ENCODE peak calls at places on chromosomes 4 and X, in five cellular contexts. Q is heart left ventricle, A is GM20000, C is fibroblast of the aortic adventitia, S is PC-9. Y is an unnamed sample.

GRCh38 chr4:152780267-152780811 is 585 bp downstream of the ARFIP1 start:
- DNase-seq in Q (peak), A (no peak), C (peak), S (no peak), Y (no peak)

GRCh38 chrX:37926700-37927099 is 79.3 kb upstream of the DYNLT3 start:
- DNase-seq in Q (no peak), A (peak), C (peak), S (no peak), Y (no peak)

GRCh38 chrX:41781500-41781899 is 57.5 kb downstream of the GPR82 start:
- DNase-seq in Q (no peak), A (peak), C (peak), S (peak), Y (peak)

GRCh38 chr4:102008711-102009110 is 218.2 kb downstream of the BANK1 start:
- DNase-seq in Q (no peak), A (no peak), C (peak), S (no peak), Y (no peak)

GRCh38 chrX:68717196-68717595 is 69.7 kb downstream of the STARD8 start:
- DNase-seq in Q (no peak), A (no peak), C (no peak), S (no peak), Y (no peak)

GRCh38 chrX:120087289-120088017 is 10.0 kb upstream of the RHOXF2B start:
- DNase-seq in Q (no peak), A (no peak), C (no peak), S (no peak), Y (peak)

GRCh38 chr4:155407480-155407879 is 30.7 kb upstream of the MAP9 start:
- DNase-seq in Q (no peak), A (no peak), C (no peak), S (no peak), Y (no peak)

GRCh38 chr4:124691801-124692200 is 20.7 kb downstream of the ANKRD50 start:
- DNase-seq in Q (no peak), A (no peak), C (no peak), S (no peak), Y (no peak)

GRCh38 chrX:94662665-94663064 is 988.7 kb downstream of the FAM133A start:
- DNase-seq in Q (no peak), A (no peak), C (no peak), S (no peak), Y (no peak)

GRCh38 chrX:8305336-8305735 is 134.3 kb upstream of the VCX2 start:
- DNase-seq in Q (no peak), A (no peak), C (no peak), S (no peak), Y (no peak)

GRCh38 chr4:102318526-102318925 is 26.8 kb downstream of the SLC39A8 start:
- DNase-seq in Q (no peak), A (no peak), C (no peak), S (peak), Y (no peak)

GRCh38 chr4:11487876-11488545 is 59.3 kb upstream of the HS3ST1 start:
- DNase-seq in Q (no peak), A (no peak), C (peak), S (peak), Y (no peak)

GRCh38 chr4:67332627-67333026 is 212.7 kb downstream of the CENPC start:
- DNase-seq in Q (no peak), A (peak), C (no peak), S (no peak), Y (peak)

GRCh38 chr4:8599657-8600056 is 7.1 kb downstream of the CPZ start:
- DNase-seq in Q (no peak), A (no peak), C (peak), S (peak), Y (no peak)

GRCh38 chr4:184384810-184385557 is 89.4 kb downstream of the IRF2 start:
- DNase-seq in Q (no peak), A (peak), C (no peak), S (no peak), Y (no peak)

GRCh38 chrX:66004928-66005831 is 34.7 kb downstream of the VSIG4 start:
- DNase-seq in Q (no peak), A (no peak), C (no peak), S (no peak), Y (no peak)

GRCh38 chrX:72046447-72046846 is 85.3 kb downstream of the RTL5 start:
- DNase-seq in Q (no peak), A (no peak), C (no peak), S (no peak), Y (no peak)

GRCh38 chrX:136206916-136207315 is 44.3 kb downstream of the MAP7D3 start:
- DNase-seq in Q (no peak), A (no peak), C (no peak), S (no peak), Y (no peak)

GRCh38 chrX:115449742-115450141 is 111.2 kb upstream of the PLS3 start:
- DNase-seq in Q (peak), A (no peak), C (peak), S (no peak), Y (no peak)

GRCh38 chr4:176660561-176660960 is 132.2 kb downstream of the VEGFC start:
- DNase-seq in Q (no peak), A (no peak), C (no peak), S (no peak), Y (no peak)
- TF ChIP-seq CTCF in Q (no peak), A (no peak), C (no peak), S (no peak), Y (no peak)

GRCh38 chr4:112184438-112184837 is 39.2 kb downstream of the FAM241A start:
- DNase-seq in Q (no peak), A (no peak), C (no peak), S (no peak), Y (no peak)

GRCh38 chr4:112190684-112191083 is 40.9 kb upstream of the AP1AR start:
- DNase-seq in Q (no peak), A (no peak), C (no peak), S (no peak), Y (no peak)

GRCh38 chr4:112185334-112185733 is 40.1 kb downstream of the FAM241A start:
- DNase-seq in Q (no peak), A (no peak), C (no peak), S (no peak), Y (no peak)

GRCh38 chr4:112185740-112186670 is 40.8 kb downstream of the FAM241A start:
- DNase-seq in Q (no peak), A (no peak), C (no peak), S (no peak), Y (no peak)

DNA sequence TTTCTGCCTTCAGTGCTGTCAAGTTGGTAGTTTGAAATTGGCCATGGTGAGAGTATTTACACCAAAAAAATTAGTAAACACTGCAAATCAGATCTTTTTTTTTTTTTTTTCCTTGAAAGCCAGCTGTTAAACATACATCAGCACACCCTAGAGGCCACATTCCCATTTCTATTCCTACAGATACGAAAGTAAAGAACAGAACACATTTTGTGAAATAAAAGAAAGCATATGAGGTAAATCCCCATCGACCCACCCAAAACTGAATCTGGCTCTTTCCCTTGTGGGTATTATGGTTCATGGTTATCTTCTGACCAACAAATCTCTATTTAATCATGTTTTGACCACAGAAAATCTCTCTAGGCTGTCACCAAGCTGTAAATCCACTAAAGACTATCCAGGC is 41.8 kb upstream of the AP1AR start:
- DNase-seq in Q (no peak), A (no peak), C (peak), S (peak), Y (no peak)
- TF ChIP-seq CTCF in Q (no peak), A (no peak), C (peak), S (peak), Y (no peak)

DNA sequence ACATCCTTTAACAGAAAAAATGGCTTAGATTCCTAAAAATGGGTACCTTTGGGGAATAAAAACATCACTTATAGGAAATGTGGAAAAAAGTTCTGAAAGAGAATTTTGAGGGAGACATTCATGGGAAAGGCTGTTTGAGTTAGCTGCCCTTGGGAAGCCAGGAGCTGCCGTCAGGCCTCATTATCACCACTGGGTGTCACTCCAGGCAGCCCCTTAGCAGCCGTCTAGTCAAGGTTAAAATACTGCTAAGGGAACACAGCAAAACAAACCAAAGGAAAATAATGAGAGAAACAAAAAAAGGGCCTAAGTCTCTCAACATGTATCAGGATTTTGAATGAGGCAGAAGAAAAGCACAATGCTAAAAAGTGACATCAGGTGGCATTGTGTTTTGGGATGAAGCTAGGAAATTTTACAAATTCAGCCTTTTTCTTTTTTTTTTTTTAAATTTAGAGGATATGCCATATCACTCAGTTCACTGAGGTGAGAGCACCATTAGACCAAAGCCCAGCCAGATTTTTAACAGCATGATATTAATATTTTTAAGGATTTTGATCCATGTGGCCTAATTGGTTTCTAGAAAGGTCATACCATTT is 235.3 kb downstream of the GPAT3 start:
- DNase-seq in Q (no peak), A (peak), C (peak), S (no peak), Y (peak)
- TF ChIP-seq CTCF in Q (peak), A (no peak), C (peak), S (peak), Y (peak)

GRCh38 chrX:150405576-150405975 is 42.5 kb downstream of the MAMLD1 start:
- DNase-seq in Q (no peak), A (no peak), C (no peak), S (no peak), Y (no peak)
- TF ChIP-seq CTCF in Q (no peak), A (no peak), C (no peak), S (peak), Y (no peak)

GRCh38 chr4:151529187-151529586 is 120.2 kb downstream of the FHIP1A start:
- DNase-seq in Q (no peak), A (no peak), C (no peak), S (no peak), Y (no peak)

GRCh38 chr4:151530230-151530629 is 121.3 kb downstream of the FHIP1A start:
- DNase-seq in Q (no peak), A (no peak), C (no peak), S (no peak), Y (no peak)

GRCh38 chr4:151527699-151528098 is 118.7 kb downstream of the FHIP1A start:
- DNase-seq in Q (no peak), A (no peak), C (no peak), S (no peak), Y (no peak)

GRCh38 chr4:151532001-151532708 is 123.2 kb downstream of the FHIP1A start:
- DNase-seq in Q (no peak), A (no peak), C (no peak), S (no peak), Y (no peak)

DNA sequence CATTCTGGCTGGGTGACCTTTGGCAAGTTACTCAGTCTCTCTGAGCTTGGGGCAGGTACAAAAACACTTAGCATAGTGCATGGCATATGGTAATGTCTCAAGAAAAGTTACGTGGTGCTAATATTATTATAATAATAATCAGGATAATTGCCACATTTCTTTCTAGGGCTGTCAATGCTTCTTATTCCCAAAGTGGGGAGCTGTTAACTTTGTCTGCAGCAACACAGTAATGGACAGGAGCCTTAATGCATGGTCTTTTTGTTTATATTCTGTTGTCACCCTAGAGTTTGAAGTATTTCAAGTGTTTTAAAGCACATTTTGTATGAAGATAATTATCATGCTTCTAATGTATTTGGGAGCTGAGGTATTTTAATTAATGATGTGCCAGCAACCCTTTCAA is 121.8 kb downstream of the FHIP1A start:
- DNase-seq in Q (no peak), A (no peak), C (no peak), S (no peak), Y (no peak)
- TF ChIP-seq CTCF in Q (no peak), A (no peak), C (no peak), S (no peak), Y (no peak)